ENCODE peak calls at places on chromosome 19, in six cellular contexts. One of them, this sample, is unnamed.

GRCh38 chr19:7010722-7011593 is 10.3 kb downstream of the MBD3L2B start:
- DNase-seq in suprapubic skin: no peak
- DNase-seq in GM23338: no peak
- DNase-seq in endothelial cell of umbilical vein: no peak
- DNase-seq in HCT116: no peak
- DNase-seq in K562: no peak
- DNase-seq in this sample: no peak

GRCh38 chr19:39788244-39788643 is 9.6 kb downstream of the LEUTX start:
- DNase-seq in suprapubic skin: no peak
- DNase-seq in HCT116: no peak
- DNase-seq in GM23338: no peak
- DNase-seq in K562: no peak
- DNase-seq in endothelial cell of umbilical vein: no peak
- DNase-seq in this sample: no peak

GRCh38 chr19:35975608-35976214 is 19.3 kb upstream of the SDHAF1 start:
- DNase-seq in HCT116: no peak
- DNase-seq in endothelial cell of umbilical vein: peak; percentile 13
- DNase-seq in K562: peak; percentile 77
- DNase-seq in GM23338: peak; percentile 80
- DNase-seq in suprapubic skin: no peak
- DNase-seq in this sample: no peak

GRCh38 chr19:29439021-29439420 is 86.8 kb upstream of the VSTM2B start:
- DNase-seq in endothelial cell of umbilical vein: no peak
- DNase-seq in HCT116: no peak
- DNase-seq in GM23338: no peak
- DNase-seq in suprapubic skin: no peak
- DNase-seq in K562: no peak
- DNase-seq in this sample: no peak

GRCh38 chr19:42125536-42125935 is 6.7 kb downstream of the POU2F2 start:
- DNase-seq in suprapubic skin: no peak
- DNase-seq in K562: no peak
- DNase-seq in endothelial cell of umbilical vein: no peak
- DNase-seq in HCT116: no peak
- DNase-seq in GM23338: peak; percentile 36
- DNase-seq in this sample: no peak

GRCh38 chr19:54077334-54077733 is 3.8 kb downstream of the TARM1 start:
- DNase-seq in K562: peak; percentile 1
- DNase-seq in suprapubic skin: no peak
- DNase-seq in HCT116: no peak
- DNase-seq in endothelial cell of umbilical vein: no peak
- DNase-seq in GM23338: no peak
- DNase-seq in this sample: no peak

GRCh38 chr19:50022823-50023222 is 2.3 kb downstream of the VRK3 start:
- DNase-seq in endothelial cell of umbilical vein: no peak
- DNase-seq in suprapubic skin: no peak
- DNase-seq in HCT116: no peak
- DNase-seq in K562: no peak
- DNase-seq in GM23338: no peak
- DNase-seq in this sample: no peak

GRCh38 chr19:5983367-5983955 is 5.5 kb upstream of the RANBP3 start:
- DNase-seq in HCT116: no peak
- DNase-seq in K562: no peak
- DNase-seq in suprapubic skin: no peak
- DNase-seq in GM23338: no peak
- DNase-seq in endothelial cell of umbilical vein: no peak
- DNase-seq in this sample: no peak

GRCh38 chr19:16867211-16867610 is 21.6 kb upstream of the F2RL3 start:
- DNase-seq in K562: no peak
- DNase-seq in HCT116: no peak
- DNase-seq in suprapubic skin: no peak
- DNase-seq in GM23338: no peak
- DNase-seq in endothelial cell of umbilical vein: no peak
- DNase-seq in this sample: no peak

GRCh38 chr19:56332695-56333094 is 18.1 kb upstream of the ZSCAN5A start:
- DNase-seq in GM23338: no peak
- DNase-seq in K562: no peak
- DNase-seq in suprapubic skin: no peak
- DNase-seq in HCT116: no peak
- DNase-seq in endothelial cell of umbilical vein: no peak
- DNase-seq in this sample: no peak

GRCh38 chr19:55340144-55340783 is 588 bp downstream of the KMT5C start:
- DNase-seq in suprapubic skin: peak; percentile 79
- DNase-seq in GM23338: no peak
- DNase-seq in HCT116: no peak
- DNase-seq in K562: peak; percentile 38
- DNase-seq in endothelial cell of umbilical vein: no peak
- DNase-seq in this sample: no peak

GRCh38 chr19:6227941-6228325 is 51.8 kb downstream of the MLLT1 start:
- DNase-seq in GM23338: no peak
- DNase-seq in suprapubic skin: no peak
- DNase-seq in K562: no peak
- DNase-seq in HCT116: no peak
- DNase-seq in endothelial cell of umbilical vein: no peak
- DNase-seq in this sample: no peak

GRCh38 chr19:49946415-49946814 is 14.6 kb downstream of the SIGLEC11 start:
- DNase-seq in K562: no peak
- DNase-seq in suprapubic skin: no peak
- DNase-seq in GM23338: peak; percentile 50
- DNase-seq in endothelial cell of umbilical vein: no peak
- DNase-seq in HCT116: no peak
- DNase-seq in this sample: no peak

GRCh38 chr19:2469102-2469914 is 6.6 kb upstream of the GADD45B start:
- DNase-seq in HCT116: peak; percentile 80
- DNase-seq in endothelial cell of umbilical vein: peak; percentile 39
- DNase-seq in suprapubic skin: no peak
- DNase-seq in K562: peak; percentile 57
- DNase-seq in GM23338: peak; percentile 65
- DNase-seq in this sample: peak; percentile 42

GRCh38 chr19:7801020-7801570 is 28.9 kb upstream of the EVI5L start:
- DNase-seq in GM23338: no peak
- DNase-seq in suprapubic skin: no peak
- DNase-seq in K562: peak; percentile 32
- DNase-seq in HCT116: no peak
- DNase-seq in endothelial cell of umbilical vein: no peak
- DNase-seq in this sample: no peak

GRCh38 chr19:23183251-23183650 is 66.4 kb downstream of the ZNF730 start:
- DNase-seq in K562: peak; percentile 14
- DNase-seq in HCT116: no peak
- DNase-seq in endothelial cell of umbilical vein: no peak
- DNase-seq in suprapubic skin: no peak
- DNase-seq in GM23338: peak; percentile 64
- DNase-seq in this sample: no peak

GRCh38 chr19:29173896-29174295 is 39.1 kb downstream of the UQCRFS1 start:
- DNase-seq in K562: no peak
- DNase-seq in HCT116: no peak
- DNase-seq in suprapubic skin: no peak
- DNase-seq in GM23338: no peak
- DNase-seq in endothelial cell of umbilical vein: no peak
- DNase-seq in this sample: no peak

GRCh38 chr19:4979211-4979807 is 10.4 kb downstream of the KDM4B start:
- DNase-seq in suprapubic skin: no peak
- DNase-seq in HCT116: no peak
- DNase-seq in endothelial cell of umbilical vein: no peak
- DNase-seq in GM23338: no peak
- DNase-seq in K562: no peak
- DNase-seq in this sample: peak; percentile 32
- H3K27ac ChIP-seq in suprapubic skin: no peak overlapping the region
- H3K27ac ChIP-seq in HCT116: no peak overlapping the region
- H3K27ac ChIP-seq in endothelial cell of umbilical vein: no peak overlapping the region
- H3K27ac ChIP-seq in GM23338: no peak overlapping the region
- H3K27ac ChIP-seq in K562: no peak overlapping the region
- H3K27ac ChIP-seq in this sample: peak overlapping the region; percentile 19

GRCh38 chr19:33819875-33820781 is 23.5 kb downstream of the KCTD15 start:
- DNase-seq in endothelial cell of umbilical vein: peak; percentile 55
- DNase-seq in GM23338: peak; percentile 84
- DNase-seq in suprapubic skin: peak; percentile 92
- DNase-seq in K562: peak; percentile 84
- DNase-seq in HCT116: no peak
- DNase-seq in this sample: peak; percentile 92
- TF ChIP-seq POLR2AphosphoS5 in endothelial cell of umbilical vein: peak; percentile 81
- TF ChIP-seq POLR2AphosphoS5 in GM23338: peak; percentile 71
- TF ChIP-seq POLR2AphosphoS5 in suprapubic skin: peak; percentile 41
- TF ChIP-seq POLR2AphosphoS5 in K562: no peak
- TF ChIP-seq POLR2AphosphoS5 in HCT116: peak; percentile 67
- TF ChIP-seq POLR2AphosphoS5 in this sample: peak; percentile 53

DNA sequence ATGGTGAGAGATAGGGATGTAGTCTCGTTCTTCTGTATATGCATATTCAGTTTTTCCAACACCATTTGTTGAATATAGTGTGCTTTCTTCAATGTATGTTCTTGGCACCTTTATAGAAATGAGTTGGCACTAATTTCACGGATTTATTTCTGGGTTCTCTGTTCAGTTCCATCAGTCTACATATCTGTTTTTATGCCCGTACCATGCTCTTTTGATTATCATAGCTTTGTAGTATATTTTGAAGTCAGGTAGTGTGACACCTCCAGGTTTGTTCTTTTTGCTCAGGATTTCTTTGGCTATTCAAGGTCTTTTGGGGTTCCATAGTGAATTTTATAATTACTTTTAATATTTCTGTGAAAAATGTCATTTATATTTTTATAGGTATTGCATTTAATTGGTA is 14.5 kb upstream of the ZNF793 start:
- DNase-seq in GM23338: no peak
- DNase-seq in endothelial cell of umbilical vein: no peak
- DNase-seq in suprapubic skin: no peak
- DNase-seq in HCT116: no peak
- DNase-seq in K562: no peak
- DNase-seq in this sample: no peak
- H3K4me1 ChIP-seq in GM23338: no peaks in the 10 kb centered on the region
- H3K4me1 ChIP-seq in endothelial cell of umbilical vein: no peaks in the 10 kb centered on the region
- H3K4me1 ChIP-seq in suprapubic skin: no peaks in the 10 kb centered on the region
- H3K4me1 ChIP-seq in HCT116: no peaks in the 10 kb centered on the region
- H3K4me1 ChIP-seq in K562: no peaks in the 10 kb centered on the region
- H3K4me1 ChIP-seq in this sample: no peaks in the 10 kb centered on the region

DNA sequence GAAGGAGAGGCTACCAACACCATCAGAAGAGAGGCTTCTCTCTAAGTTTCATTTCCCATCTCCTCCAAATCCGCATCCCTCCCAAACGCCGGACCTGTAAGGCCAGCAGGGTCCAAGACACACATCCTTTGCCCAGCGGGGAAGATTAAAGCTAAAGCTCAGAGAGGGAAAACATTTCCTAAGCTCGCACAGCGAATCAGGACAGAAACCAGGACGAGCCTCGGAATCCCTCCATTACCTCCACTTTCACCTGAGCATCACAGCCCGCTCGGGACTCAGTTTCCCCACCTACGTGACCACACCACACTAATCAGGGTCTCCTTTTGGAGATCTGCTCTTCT is 711 bp upstream of the FOSB start:
- DNase-seq in endothelial cell of umbilical vein: no peak
- DNase-seq in K562: no peak
- DNase-seq in GM23338: peak; percentile 47
- DNase-seq in HCT116: no peak
- DNase-seq in suprapubic skin: no peak
- DNase-seq in this sample: no peak
- H3K27ac ChIP-seq in endothelial cell of umbilical vein: peak overlapping the region; percentile 86
- H3K27ac ChIP-seq in K562: peak overlapping the region; percentile 71
- H3K27ac ChIP-seq in GM23338: no peak overlapping the region
- H3K27ac ChIP-seq in HCT116: no peak overlapping the region
- H3K27ac ChIP-seq in suprapubic skin: peak overlapping the region; percentile 96
- H3K27ac ChIP-seq in this sample: peak overlapping the region; percentile 97

DNA sequence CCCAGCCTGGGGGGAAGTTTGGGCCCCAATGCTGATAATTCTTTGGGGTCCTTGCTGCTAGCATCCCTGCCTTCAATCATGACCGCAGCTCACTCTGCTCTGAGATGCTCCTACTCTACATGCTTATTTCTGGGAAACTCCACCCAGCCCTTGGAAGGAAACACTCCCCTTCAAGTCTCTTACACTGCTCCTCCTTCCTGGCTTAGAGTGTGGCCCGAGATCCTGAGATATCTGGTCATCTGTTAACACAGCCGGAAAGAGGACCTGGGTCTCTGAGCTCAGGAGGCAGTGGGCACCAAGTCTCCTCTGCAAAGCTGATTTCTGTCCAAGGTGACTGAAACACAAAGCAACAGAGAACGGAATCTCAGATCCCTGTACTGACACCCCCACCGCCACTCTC is 33.0 kb downstream of the CYP4F2 start:
- DNase-seq in HCT116: no peak
- DNase-seq in suprapubic skin: no peak
- DNase-seq in GM23338: no peak
- DNase-seq in K562: no peak
- DNase-seq in endothelial cell of umbilical vein: no peak
- DNase-seq in this sample: no peak
- TF ChIP-seq POLR2AphosphoS5 in HCT116: no peak
- TF ChIP-seq POLR2AphosphoS5 in suprapubic skin: no peak
- TF ChIP-seq POLR2AphosphoS5 in GM23338: no peak
- TF ChIP-seq POLR2AphosphoS5 in K562: no peak
- TF ChIP-seq POLR2AphosphoS5 in endothelial cell of umbilical vein: no peak
- TF ChIP-seq POLR2AphosphoS5 in this sample: no peak

DNA sequence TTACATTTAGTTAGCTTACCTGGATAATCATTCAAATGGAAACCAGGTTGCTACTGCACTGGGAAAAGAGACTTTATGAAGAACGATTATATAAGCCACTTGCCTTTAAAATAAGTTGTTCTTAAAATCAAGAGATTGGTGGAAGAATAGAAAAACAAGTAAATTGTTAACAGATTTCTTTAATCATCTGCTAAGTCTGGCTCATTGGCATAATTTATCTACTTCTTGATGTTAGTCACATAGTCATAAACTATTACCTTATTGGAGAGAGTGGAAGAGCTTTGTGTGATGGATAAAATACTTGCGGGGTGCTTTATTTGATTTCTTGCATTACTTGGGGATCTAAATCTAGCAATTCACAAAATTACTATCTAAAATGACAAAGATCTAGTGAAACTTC is 6.8 kb downstream of the LSM14A start:
- DNase-seq in GM23338: no peak
- DNase-seq in suprapubic skin: no peak
- DNase-seq in K562: no peak
- DNase-seq in HCT116: no peak
- DNase-seq in endothelial cell of umbilical vein: no peak
- DNase-seq in this sample: no peak
- H3K4me1 ChIP-seq in GM23338: peaks cover 37% of the 10 kb centered on the region
- H3K4me1 ChIP-seq in suprapubic skin: peaks cover 82% of the 10 kb centered on the region
- H3K4me1 ChIP-seq in K562: peaks cover 37% of the 10 kb centered on the region
- H3K4me1 ChIP-seq in HCT116: peaks cover 21% of the 10 kb centered on the region
- H3K4me1 ChIP-seq in endothelial cell of umbilical vein: peaks cover 46% of the 10 kb centered on the region
- H3K4me1 ChIP-seq in this sample: peaks cover 75% of the 10 kb centered on the region

DNA sequence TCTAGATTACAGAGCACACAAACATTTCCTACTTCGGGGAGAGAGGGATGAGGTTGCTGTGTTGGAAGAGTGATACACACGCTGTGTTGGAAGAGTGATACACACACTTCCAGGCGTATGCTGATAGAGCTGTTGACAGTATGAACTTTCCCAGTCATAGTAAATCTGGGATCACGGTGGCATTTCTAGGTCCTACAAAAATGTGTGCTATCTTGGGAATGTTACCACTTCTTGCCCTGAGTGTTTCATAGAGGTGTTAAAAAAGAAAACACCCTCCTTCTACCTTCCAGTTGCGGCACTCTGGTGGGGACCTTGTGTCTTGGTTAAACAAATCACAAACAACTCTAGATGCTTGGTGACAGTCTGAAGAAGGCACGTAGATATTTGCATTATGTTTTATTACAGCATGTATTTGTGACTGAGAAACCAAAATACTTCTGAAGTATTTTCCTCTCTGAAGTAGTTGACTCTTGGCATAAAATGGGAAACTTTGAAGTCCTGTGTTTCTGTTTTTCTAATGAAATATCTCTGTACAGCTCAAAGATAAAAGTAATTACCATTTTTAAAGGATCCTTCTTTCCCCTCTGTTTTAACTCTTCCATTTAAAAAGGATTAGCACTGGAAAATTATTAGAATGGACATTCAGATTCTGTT is 52.5 kb downstream of the ARHGAP35 start:
- DNase-seq in K562: no peak
- DNase-seq in suprapubic skin: no peak
- DNase-seq in endothelial cell of umbilical vein: peak; percentile 28
- DNase-seq in GM23338: no peak
- DNase-seq in HCT116: no peak
- DNase-seq in this sample: no peak
- H3K27ac ChIP-seq in K562: peak overlapping the region; percentile 52
- H3K27ac ChIP-seq in suprapubic skin: no peak overlapping the region
- H3K27ac ChIP-seq in endothelial cell of umbilical vein: no peak overlapping the region
- H3K27ac ChIP-seq in GM23338: no peak overlapping the region
- H3K27ac ChIP-seq in HCT116: peak overlapping the region; percentile 40
- H3K27ac ChIP-seq in this sample: peak overlapping the region; percentile 18